ENCODE peak calls at places on chromosomes 13 and 19, in five cellular contexts. J is SIG-M5, V is NCI-H748 treated with DMSO at 0.1 percent for 48 hours, A is hepatic stellate cell, S is MV-4-11. R is an unnamed sample.

GRCh38 chr19:3798137-3798536 is 12.0 kb upstream of the MATK start:
- DNase-seq in J (no peak), V (no peak), A (no peak), S (peak; percentile 52), R (peak; percentile 33)

GRCh38 chr13:105165449-105166125 is 1369.9 kb downstream of the EFNB2 start:
- DNase-seq in J (no peak), V (no peak), A (no peak), S (no peak), R (no peak)

GRCh38 chr19:8041553-8041952 is 11.0 kb upstream of the CCL25 start:
- DNase-seq in J (no peak), V (no peak), A (no peak), S (peak; percentile 35), R (no peak)

GRCh38 chr13:50706505-50706904 is 137.0 kb downstream of the DLEU7 start:
- DNase-seq in J (no peak), V (no peak), A (no peak), S (no peak), R (no peak)

GRCh38 chr13:59755647-59756290 is 408.0 kb downstream of the DIAPH3 start:
- DNase-seq in J (no peak), V (no peak), A (no peak), S (no peak), R (no peak)

GRCh38 chr19:1860133-1860775 is 3.1 kb downstream of the KLF16 start:
- DNase-seq in J (no peak), V (no peak), A (peak; percentile 90), S (peak; percentile 31), R (no peak)

GRCh38 chr19:40266111-40266510 is 19.0 kb downstream of the AKT2 start:
- DNase-seq in J (no peak), V (no peak), A (no peak), S (no peak), R (no peak)

GRCh38 chr13:45873491-45874360 is 22.2 kb upstream of the SIAH3 start:
- DNase-seq in J (no peak), V (no peak), A (no peak), S (no peak), R (no peak)

GRCh38 chr19:41998246-41999020 is 4.4 kb upstream of the ATP1A3 start:
- DNase-seq in J (no peak), V (peak; percentile 41), A (peak; percentile 71), S (peak; percentile 18), R (peak; percentile 31)

GRCh38 chr13:100674363-100674847 is at the start of gene TMTC4:
- DNase-seq in J (no peak), V (no peak), A (no peak), S (no peak), R (no peak)

GRCh38 chr13:39900106-39900750 is 244.8 kb downstream of the COG6 start:
- DNase-seq in J (no peak), V (no peak), A (no peak), S (no peak), R (no peak)

GRCh38 chr19:16293133-16294085 is 31.2 kb upstream of the KLF2 start:
- DNase-seq in J (peak; percentile 19), V (no peak), A (peak; percentile 91), S (peak; percentile 90), R (no peak)

GRCh38 chr19:10478476-10478875 is 24.7 kb downstream of the KEAP1 start:
- DNase-seq in J (no peak), V (no peak), A (no peak), S (no peak), R (no peak)

GRCh38 chr19:1668339-1669123 is 16.1 kb upstream of the TCF3 start:
- DNase-seq in J (no peak), V (no peak), A (no peak), S (no peak), R (no peak)

GRCh38 chr13:109151255-109151654 is 521.8 kb downstream of the MYO16 start:
- DNase-seq in J (no peak), V (no peak), A (no peak), S (no peak), R (no peak)

GRCh38 chr13:21014139-21014665 is 47.2 kb downstream of the LATS2 start:
- DNase-seq in J (no peak), V (no peak), A (no peak), S (no peak), R (no peak)

GRCh38 chr19:6721773-6722172 is 1.3 kb upstream of the C3 start:
- DNase-seq in J (no peak), V (no peak), A (no peak), S (no peak), R (no peak)

GRCh38 chr13:48838193-48839000 is 137.3 kb upstream of the FNDC3A start:
- DNase-seq in J (no peak), V (no peak), A (no peak), S (no peak), R (no peak)

GRCh38 chr13:69319659-69320058 is 788.0 kb upstream of the ATXN8OS start:
- DNase-seq in J (no peak), V (no peak), A (no peak), S (peak; percentile 54), R (no peak)

GRCh38 chr19:55657004-55657747 is 2.3 kb downstream of the U2AF2 start:
- DNase-seq in J (no peak), V (no peak), A (no peak), S (no peak), R (no peak)

GRCh38 chr13:20332361-20333096 is 100.4 kb upstream of the GJB6 start:
- DNase-seq in J (no peak), V (peak; percentile 70), A (no peak), S (peak; percentile 23), R (no peak)